ENCODE peak calls at places on chromosome 18, in six cellular contexts. One of them, this sample, is unnamed.

GRCh38 chr18:36031407-36031806 is 36.0 kb downstream of the RPRD1A start:
- DNase-seq in activated CD4-positive, alpha-beta T cell treated with anti-CD3 and anti-CD28 coated beads for 1 hour: no peak
- DNase-seq in HEK293T: no peak
- DNase-seq in endothelial cell: no peak
- DNase-seq in cardiac muscle cell: no peak
- DNase-seq in activated CD8-positive, alpha-beta memory T cell treated with anti-CD3 and anti-CD28 coated beads for 48 hours: no peak
- DNase-seq in this sample: no peak

GRCh38 chr18:46051731-46052461 is 20.2 kb downstream of the PSTPIP2 start:
- DNase-seq in cardiac muscle cell: no peak
- DNase-seq in activated CD8-positive, alpha-beta memory T cell treated with anti-CD3 and anti-CD28 coated beads for 48 hours: no peak
- DNase-seq in activated CD4-positive, alpha-beta T cell treated with anti-CD3 and anti-CD28 coated beads for 1 hour: no peak
- DNase-seq in HEK293T: no peak
- DNase-seq in endothelial cell: no peak
- DNase-seq in this sample: no peak

GRCh38 chr18:55317322-55317721 is 270.7 kb downstream of the TCF4 start:
- DNase-seq in cardiac muscle cell: no peak
- DNase-seq in activated CD8-positive, alpha-beta memory T cell treated with anti-CD3 and anti-CD28 coated beads for 48 hours: no peak
- DNase-seq in endothelial cell: no peak
- DNase-seq in HEK293T: no peak
- DNase-seq in activated CD4-positive, alpha-beta T cell treated with anti-CD3 and anti-CD28 coated beads for 1 hour: no peak
- DNase-seq in this sample: no peak

GRCh38 chr18:34631071-34631470 is 79.0 kb upstream of the DTNA start:
- DNase-seq in HEK293T: no peak
- DNase-seq in cardiac muscle cell: no peak
- DNase-seq in activated CD8-positive, alpha-beta memory T cell treated with anti-CD3 and anti-CD28 coated beads for 48 hours: no peak
- DNase-seq in activated CD4-positive, alpha-beta T cell treated with anti-CD3 and anti-CD28 coated beads for 1 hour: no peak
- DNase-seq in endothelial cell: no peak
- DNase-seq in this sample: no peak

GRCh38 chr18:79515944-79516351 is 120.2 kb downstream of the NFATC1 start:
- DNase-seq in activated CD4-positive, alpha-beta T cell treated with anti-CD3 and anti-CD28 coated beads for 1 hour: peak; percentile 7
- DNase-seq in activated CD8-positive, alpha-beta memory T cell treated with anti-CD3 and anti-CD28 coated beads for 48 hours: no peak
- DNase-seq in HEK293T: no peak
- DNase-seq in endothelial cell: no peak
- DNase-seq in cardiac muscle cell: no peak
- DNase-seq in this sample: peak; percentile 27

GRCh38 chr18:25799221-25799620 is 291.2 kb downstream of the SS18 start:
- DNase-seq in activated CD4-positive, alpha-beta T cell treated with anti-CD3 and anti-CD28 coated beads for 1 hour: no peak
- DNase-seq in activated CD8-positive, alpha-beta memory T cell treated with anti-CD3 and anti-CD28 coated beads for 48 hours: no peak
- DNase-seq in endothelial cell: no peak
- DNase-seq in cardiac muscle cell: no peak
- DNase-seq in HEK293T: no peak
- DNase-seq in this sample: no peak

GRCh38 chr18:73235491-73235890 is 367.7 kb upstream of the NETO1 start:
- DNase-seq in activated CD4-positive, alpha-beta T cell treated with anti-CD3 and anti-CD28 coated beads for 1 hour: no peak
- DNase-seq in cardiac muscle cell: peak; percentile 46
- DNase-seq in HEK293T: no peak
- DNase-seq in endothelial cell: no peak
- DNase-seq in activated CD8-positive, alpha-beta memory T cell treated with anti-CD3 and anti-CD28 coated beads for 48 hours: no peak
- DNase-seq in this sample: no peak

GRCh38 chr18:12470382-12471090 is 62.8 kb downstream of the PRELID3A start:
- DNase-seq in cardiac muscle cell: peak; percentile 33
- DNase-seq in activated CD8-positive, alpha-beta memory T cell treated with anti-CD3 and anti-CD28 coated beads for 48 hours: no peak
- DNase-seq in activated CD4-positive, alpha-beta T cell treated with anti-CD3 and anti-CD28 coated beads for 1 hour: no peak
- DNase-seq in HEK293T: no peak
- DNase-seq in endothelial cell: no peak
- DNase-seq in this sample: no peak

GRCh38 chr18:62963522-62963921 is 248.2 kb downstream of the PHLPP1 start:
- DNase-seq in endothelial cell: no peak
- DNase-seq in HEK293T: no peak
- DNase-seq in activated CD4-positive, alpha-beta T cell treated with anti-CD3 and anti-CD28 coated beads for 1 hour: no peak
- DNase-seq in cardiac muscle cell: no peak
- DNase-seq in activated CD8-positive, alpha-beta memory T cell treated with anti-CD3 and anti-CD28 coated beads for 48 hours: no peak
- DNase-seq in this sample: no peak

GRCh38 chr18:68940754-68941153 is 142.9 kb downstream of the CCDC102B start:
- DNase-seq in cardiac muscle cell: no peak
- DNase-seq in HEK293T: no peak
- DNase-seq in activated CD4-positive, alpha-beta T cell treated with anti-CD3 and anti-CD28 coated beads for 1 hour: no peak
- DNase-seq in activated CD8-positive, alpha-beta memory T cell treated with anti-CD3 and anti-CD28 coated beads for 48 hours: no peak
- DNase-seq in endothelial cell: no peak
- DNase-seq in this sample: no peak

GRCh38 chr18:48944634-48945033 is 6.1 kb downstream of the SMAD7 start:
- DNase-seq in HEK293T: no peak
- DNase-seq in endothelial cell: no peak
- DNase-seq in activated CD8-positive, alpha-beta memory T cell treated with anti-CD3 and anti-CD28 coated beads for 48 hours: no peak
- DNase-seq in cardiac muscle cell: peak; percentile 57
- DNase-seq in activated CD4-positive, alpha-beta T cell treated with anti-CD3 and anti-CD28 coated beads for 1 hour: no peak
- DNase-seq in this sample: no peak

GRCh38 chr18:3608488-3608887 is 158.5 kb downstream of the TGIF1 start:
- DNase-seq in endothelial cell: no peak
- DNase-seq in cardiac muscle cell: no peak
- DNase-seq in HEK293T: no peak
- DNase-seq in activated CD4-positive, alpha-beta T cell treated with anti-CD3 and anti-CD28 coated beads for 1 hour: no peak
- DNase-seq in activated CD8-positive, alpha-beta memory T cell treated with anti-CD3 and anti-CD28 coated beads for 48 hours: no peak
- DNase-seq in this sample: no peak

GRCh38 chr18:49151482-49151881 is 200.7 kb upstream of the SMAD7 start:
- DNase-seq in activated CD4-positive, alpha-beta T cell treated with anti-CD3 and anti-CD28 coated beads for 1 hour: no peak
- DNase-seq in activated CD8-positive, alpha-beta memory T cell treated with anti-CD3 and anti-CD28 coated beads for 48 hours: no peak
- DNase-seq in endothelial cell: no peak
- DNase-seq in cardiac muscle cell: no peak
- DNase-seq in HEK293T: no peak
- DNase-seq in this sample: no peak